ENCODE peak calls at places on chromosomes 5 and 9, in five cellular contexts. F is A549, L is breast epithelium, M is gastrocnemius medialis, Y is heart left ventricle. J is an unnamed sample.

GRCh38 chr5:178330791-178331404 is 98.3 kb upstream of the PHYKPL start:
- DNase-seq in F (no peak), Y (peak; percentile 30), M (peak; percentile 43), L (no peak), J (no peak)

GRCh38 chr5:59328801-59329296 is 564.7 kb downstream of the PDE4D start:
- DNase-seq in L (no peak), F (peak; percentile 21), M (no peak), Y (no peak), J (no peak)

GRCh38 chr5:139816566-139816965 is 21.0 kb downstream of the PSD2 start:
- DNase-seq in M (no peak), L (no peak), Y (no peak), F (no peak), J (no peak)

GRCh38 chr9:79663299-79663698 is 91.5 kb downstream of the TLE4 start:
- DNase-seq in L (no peak), F (no peak), Y (no peak), M (no peak), J (no peak)

GRCh38 chr5:139806726-139807646 is 11.4 kb downstream of the PSD2 start:
- DNase-seq in Y (peak; percentile 0), F (no peak), L (no peak), M (no peak), J (no peak)

GRCh38 chr9:95088421-95089161 is 228.9 kb downstream of the FANCC start:
- DNase-seq in M (no peak), F (no peak), Y (no peak), L (no peak), J (no peak)

GRCh38 chr9:37036237-37037136 is 2.4 kb upstream of the PAX5 start:
- DNase-seq in L (no peak), M (no peak), F (no peak), Y (no peak), J (peak; percentile 64)

GRCh38 chr9:93210324-93210973 is 26.5 kb downstream of the WNK2 start:
- DNase-seq in F (no peak), L (no peak), M (no peak), Y (peak; percentile 61), J (no peak)

GRCh38 chr5:56683733-56684132 is 131.6 kb upstream of the MAP3K1 start:
- DNase-seq in Y (no peak), M (no peak), F (no peak), L (no peak), J (no peak)

GRCh38 chr5:134289509-134290113 is 63.7 kb upstream of the PPP2CA start:
- DNase-seq in F (peak; percentile 75), M (peak; percentile 30), L (no peak), Y (no peak), J (no peak)

GRCh38 chr5:160621503-160621902 is 199.8 kb downstream of the PTTG1 start:
- DNase-seq in F (no peak), L (no peak), M (no peak), Y (no peak), J (no peak)

GRCh38 chr5:75885849-75886596 is 168.8 kb upstream of the POC5 start:
- DNase-seq in M (no peak), F (no peak), L (no peak), Y (no peak), J (no peak)

GRCh38 chr9:8887369-8887768 is 1087.8 kb upstream of the DMAC1 start:
- DNase-seq in L (no peak), Y (no peak), M (no peak), F (no peak), J (no peak)

GRCh38 chr9:88387035-88387732 is 1.1 kb upstream of the SPIN1 start:
- DNase-seq in L (no peak), Y (no peak), M (no peak), F (peak; percentile 52), J (no peak)

GRCh38 chr5:172477466-172477865 is 23.1 kb upstream of the SH3PXD2B start:
- DNase-seq in M (no peak), Y (no peak), F (no peak), L (no peak), J (no peak)

GRCh38 chr9:38309324-38310195 is 82.9 kb upstream of the ALDH1B1 start:
- DNase-seq in L (no peak), Y (no peak), F (no peak), M (no peak), J (no peak)

GRCh38 chr9:134331186-134332025 is 5.2 kb downstream of the RXRA start:
- DNase-seq in L (no peak), M (peak; percentile 54), F (no peak), Y (no peak), J (no peak)

GRCh38 chr9:2356391-2356790 is 265.2 kb upstream of the VLDLR start:
- DNase-seq in F (no peak), M (no peak), L (no peak), Y (no peak), J (no peak)

GRCh38 chr9:2367970-2368369 is 253.6 kb upstream of the VLDLR start:
- DNase-seq in Y (no peak), F (no peak), L (no peak), M (no peak), J (no peak)

GRCh38 chr9:2363138-2363745 is 258.3 kb upstream of the VLDLR start:
- DNase-seq in F (no peak), Y (no peak), M (no peak), L (no peak), J (no peak)

GRCh38 chr9:2359821-2360220 is 261.8 kb upstream of the VLDLR start:
- DNase-seq in Y (no peak), F (no peak), L (no peak), M (no peak), J (no peak)

GRCh38 chr9:2362170-2362569 is 259.4 kb upstream of the VLDLR start:
- DNase-seq in Y (no peak), M (no peak), L (no peak), F (no peak), J (no peak)
- TF ChIP-seq POLR2A in Y (no peak), M (no peak), L (no peak), F (no peak), J (no peak)

DNA sequence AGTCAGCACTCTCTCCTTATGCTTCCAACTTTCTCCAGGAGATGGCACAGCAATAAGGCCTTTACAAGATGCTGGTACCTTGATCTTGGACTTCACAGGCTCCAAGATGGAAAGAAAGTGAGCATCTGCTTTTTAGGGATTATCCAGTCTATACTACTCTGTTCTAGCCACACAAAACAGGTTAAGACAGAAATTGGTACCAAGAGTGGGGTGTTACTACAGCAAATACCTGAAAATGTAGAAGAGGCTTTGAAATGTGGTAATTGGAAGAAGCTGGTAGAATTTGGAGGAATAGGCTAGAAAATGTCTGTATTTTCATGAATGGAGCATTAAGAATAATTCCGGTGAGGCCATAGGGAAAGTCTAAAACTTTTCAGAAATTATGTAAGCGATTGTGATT is 484.8 kb upstream of the GRIA1 start:
- DNase-seq in Y (no peak), L (no peak), F (no peak), M (no peak), J (no peak)
- H3K9me3 ChIP-seq in Y (peaks cover 15% of the 10 kb centered on the region), L (no peaks in the 10 kb centered on the region), F (peaks cover 4% of the 10 kb centered on the region), M (no peaks in the 10 kb centered on the region), J (peaks cover 13% of the 10 kb centered on the region)

GRCh38 chr9:16526380-16526779 is 344.1 kb downstream of the BNC2 start:
- DNase-seq in L (no peak), M (no peak), Y (no peak), F (no peak), J (no peak)
- TF ChIP-seq POLR2A in L (no peak), M (no peak), Y (no peak), F (no peak), J (no peak)

GRCh38 chr9:129331366-129331765 is 153.3 kb upstream of the IER5L start:
- DNase-seq in F (no peak), Y (no peak), M (no peak), L (no peak), J (no peak)
- H3K9me3 ChIP-seq in F (peaks cover 16% of the 10 kb centered on the region), Y (peaks cover 9% of the 10 kb centered on the region), M (no peaks in the 10 kb centered on the region), L (peaks cover 6% of the 10 kb centered on the region), J (peaks cover 6% of the 10 kb centered on the region)

GRCh38 chr9:114396558-114397218 is 8.9 kb upstream of the AKNA start:
- DNase-seq in F (no peak), L (peak; percentile 37), Y (no peak), M (no peak), J (no peak)

GRCh38 chr9:114397219-114397847 is 9.6 kb upstream of the AKNA start:
- DNase-seq in Y (no peak), M (no peak), L (no peak), F (no peak), J (no peak)

GRCh38 chr9:114400219-114400618 is 12.4 kb upstream of the AKNA start:
- DNase-seq in M (no peak), F (no peak), L (no peak), Y (no peak), J (no peak)

GRCh38 chr9:114399381-114399780 is 11.6 kb upstream of the AKNA start:
- DNase-seq in Y (no peak), F (no peak), M (no peak), L (peak; percentile 38), J (no peak)

DNA sequence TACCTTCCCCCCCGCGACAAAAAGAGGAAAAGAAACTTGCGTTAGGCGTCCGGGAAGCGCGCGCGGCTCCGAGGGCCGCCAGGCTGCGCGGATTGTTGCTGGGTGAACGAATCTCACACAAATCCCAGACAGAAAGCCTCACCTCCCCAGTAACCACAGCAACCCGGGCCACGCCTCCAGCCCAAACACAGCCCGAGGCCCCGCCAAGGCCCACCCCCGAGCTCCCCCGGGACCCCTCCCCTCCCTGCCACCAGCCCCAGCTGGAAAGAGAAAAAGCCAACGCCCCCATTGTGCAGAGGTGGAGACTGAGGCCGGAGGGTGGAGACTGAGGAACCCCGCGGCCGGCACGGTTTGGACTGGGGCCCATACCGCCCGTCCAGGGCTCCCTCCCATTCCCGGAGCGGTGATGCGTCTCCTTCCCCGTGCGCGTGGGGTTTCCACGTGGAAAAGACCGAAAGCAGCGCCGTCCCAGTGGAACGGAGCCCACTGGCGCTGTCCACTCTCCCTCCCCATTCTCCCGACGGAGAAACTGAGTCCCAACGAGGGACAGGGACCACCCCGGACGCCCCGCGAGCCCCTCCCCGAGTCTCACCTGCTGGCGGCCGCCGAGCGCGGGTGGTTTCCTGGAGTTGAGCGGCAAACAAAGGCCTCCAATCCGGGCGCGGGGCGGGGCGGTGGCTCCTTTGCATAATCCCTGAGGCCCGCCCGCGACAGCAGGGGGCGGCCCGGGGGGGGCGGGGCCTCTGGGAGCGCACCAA is 10.2 kb upstream of the AKNA start:
- DNase-seq in L (peak; percentile 98), M (peak; percentile 88), F (peak; percentile 96), Y (peak; percentile 98), J (peak; percentile 99)
- TF ChIP-seq POLR2A in L (peak; percentile 74), M (peak; percentile 36), F (peak; percentile 11), Y (no peak), J (peak; percentile 51)

J was measured in suprapubic skin.